ENCODE peak calls at places on chromosome 1, in six cellular contexts. M is NCI-H1436 treated with DMSO at 0.1 percent for 48 hours, I is Calu3, D is HT-29, A is AML-193, K is A549. V is an unnamed sample.

GRCh38 chr1:69814926-69815325 is 247.2 kb downstream of the LRRC7 start:
- DNase-seq in A (no peak), M (no peak), I (no peak), D (no peak), K (no peak), V (no peak)

GRCh38 chr1:63327417-63328139 is 5.2 kb downstream of the FOXD3 start:
- DNase-seq in M (no peak), D (peak; percentile 83), K (peak; percentile 72), I (peak; percentile 85), A (no peak), V (peak; percentile 29)

GRCh38 chr1:53511933-53512806 is 53.0 kb downstream of the DMRTB1 start:
- DNase-seq in A (no peak), M (no peak), D (no peak), I (no peak), K (no peak), V (no peak)

GRCh38 chr1:156480015-156480368 is 20.6 kb downstream of the MEF2D start:
- DNase-seq in K (no peak), D (no peak), I (peak; percentile 36), M (no peak), A (no peak), V (peak; percentile 69)

GRCh38 chr1:158019177-158019868 is 25.9 kb downstream of the KIRREL1 start:
- DNase-seq in M (no peak), A (no peak), D (peak; percentile 61), K (peak; percentile 87), I (peak; percentile 74), V (no peak)

GRCh38 chr1:29868944-29869343 is 632.6 kb downstream of the PTPRU start:
- DNase-seq in A (no peak), I (no peak), D (no peak), M (no peak), K (no peak), V (no peak)

GRCh38 chr1:63653971-63654370 is 60.8 kb downstream of the PGM1 start:
- DNase-seq in K (no peak), A (no peak), M (no peak), D (no peak), I (no peak), V (no peak)

GRCh38 chr1:113917400-113918082 is 11.6 kb upstream of the HIPK1 start:
- DNase-seq in A (peak; percentile 21), I (no peak), K (no peak), M (no peak), D (no peak), V (peak; percentile 9)